ENCODE peak calls at places on chromosome 14, in eight cellular contexts. F, N, I, K, L, H, M and J are unnamed samples.

GRCh38 chr14:88312262-88312661 is 10.8 kb downstream of the KCNK10 start:
- DNase-seq in H (no peak), I (no peak), N (no peak), K (no peak), M (no peak), F (no peak), L (no peak), J (no peak)

GRCh38 chr14:91227183-91227628 is 17.3 kb downstream of the GPR68 start:
- DNase-seq in N (no peak), F (no peak), I (no peak), H (no peak), K (no peak), M (no peak), L (no peak), J (no peak)

GRCh38 chr14:85909581-85909980 is 379.6 kb downstream of the FLRT2 start:
- DNase-seq in M (no peak), L (peak), N (no peak), K (no peak), H (no peak), I (no peak), F (no peak), J (no peak)

GRCh38 chr14:51304956-51305355 is 64.9 kb downstream of the TMX1 start:
- DNase-seq in F (peak), I (no peak), L (peak), K (no peak), M (no peak), H (no peak), N (no peak), J (no peak)

GRCh38 chr14:54177861-54178591 is 218.8 kb upstream of the CDKN3 start:
- DNase-seq in L (peak), F (peak), N (no peak), K (no peak), M (no peak), H (no peak), I (no peak), J (no peak)

GRCh38 chr14:24367506-24368214 is at the start of gene NFATC4:
- DNase-seq in I (no peak), L (peak), H (peak), F (peak), M (peak), N (peak), K (peak), J (peak)

GRCh38 chr14:22180045-22180444 is 409.0 kb downstream of the DAD1 start:
- DNase-seq in K (no peak), M (no peak), H (peak), F (no peak), N (no peak), L (no peak), I (no peak), J (no peak)

GRCh38 chr14:51004352-51004800 is 60.1 kb upstream of the PYGL start:
- DNase-seq in M (peak), N (no peak), F (no peak), K (no peak), L (no peak), H (no peak), I (no peak), J (no peak)

GRCh38 chr14:71060795-71061455 is 153.7 kb downstream of the PCNX1 start:
- DNase-seq in F (no peak), K (no peak), I (no peak), M (no peak), H (no peak), L (peak), N (no peak), J (no peak)

GRCh38 chr14:92579244-92579643 is 65.7 kb downstream of the RIN3 start:
- DNase-seq in F (peak), L (no peak), H (no peak), N (no peak), M (no peak), K (no peak), I (no peak), J (no peak)

GRCh38 chr14:59788176-59788575 is 82.4 kb downstream of the RTN1 start:
- DNase-seq in N (no peak), H (no peak), I (no peak), M (no peak), L (no peak), F (no peak), K (peak), J (no peak)

GRCh38 chr14:84963518-84963917 is 566.4 kb upstream of the FLRT2 start:
- DNase-seq in M (no peak), N (no peak), K (no peak), I (no peak), L (no peak), F (no peak), H (no peak), J (no peak)

GRCh38 chr14:91409991-91410401 is 7.6 kb downstream of the CCDC88C start:
- DNase-seq in F (no peak), I (no peak), L (no peak), N (no peak), K (no peak), H (no peak), M (no peak), J (no peak)

GRCh38 chr14:79483472-79483871 is 727.8 kb downstream of the DIO2 start:
- DNase-seq in I (no peak), M (no peak), F (peak), L (peak), H (no peak), N (no peak), K (no peak), J (no peak)

GRCh38 chr14:76109087-76109880 is 42.4 kb upstream of the GPATCH2L start:
- DNase-seq in H (no peak), F (no peak), L (no peak), M (no peak), N (no peak), K (no peak), I (no peak), J (no peak)

GRCh38 chr14:102182901-102183619 is 43.4 kb downstream of the WDR20 start:
- DNase-seq in H (no peak), F (peak), N (no peak), I (no peak), L (peak), K (no peak), M (no peak), J (no peak)

GRCh38 chr14:105861985-105862465 is 335.6 kb downstream of the TMEM121 start:
- DNase-seq in F (no peak), L (no peak), I (no peak), M (no peak), N (peak), K (no peak), H (no peak), J (no peak)

GRCh38 chr14:53338192-53338591 is 185.1 kb upstream of the DDHD1 start:
- DNase-seq in N (no peak), I (no peak), K (no peak), L (peak), F (no peak), H (no peak), M (no peak), J (no peak)

GRCh38 chr14:67938046-67938445 is 118.5 kb downstream of the RAD51B start:
- DNase-seq in K (no peak), L (no peak), F (no peak), M (no peak), I (no peak), H (no peak), N (no peak), J (no peak)

GRCh38 chr14:33539918-33540357 is 410.9 kb downstream of the EGLN3 start:
- DNase-seq in H (no peak), F (no peak), M (no peak), N (no peak), I (no peak), K (no peak), L (no peak), J (no peak)

GRCh38 chr14:101076451-101077220 is 173.1 kb upstream of the RTL1 start:
- DNase-seq in F (no peak), K (no peak), H (no peak), N (no peak), I (no peak), M (no peak), L (no peak), J (no peak)

GRCh38 chr14:82422186-82422585 is 888.5 kb upstream of the SEL1L start:
- DNase-seq in K (no peak), I (no peak), M (no peak), H (no peak), F (no peak), N (no peak), L (no peak), J (peak)

GRCh38 chr14:90518941-90519256 is 122.1 kb downstream of the CALM1 start:
- DNase-seq in K (no peak), H (peak), M (no peak), L (peak), I (peak), N (peak), F (peak), J (no peak)

GRCh38 chr14:93301821-93302447 is 30.9 kb downstream of the BTBD7 start:
- DNase-seq in L (peak), I (no peak), H (no peak), M (no peak), N (no peak), F (peak), K (no peak), J (no peak)

GRCh38 chr14:34354556-34354955 is 107.5 kb downstream of the SPTSSA start:
- DNase-seq in I (no peak), H (no peak), K (no peak), N (no peak), F (peak), L (no peak), M (no peak), J (no peak)

GRCh38 chr14:71594828-71595227 is 337.4 kb upstream of the RGS6 start:
- DNase-seq in K (no peak), L (peak), M (no peak), N (peak), F (no peak), H (no peak), I (no peak), J (no peak)

GRCh38 chr14:72723741-72724530 is 170.0 kb downstream of the DPF3 start:
- DNase-seq in L (peak), N (no peak), I (no peak), F (no peak), M (peak), H (no peak), K (no peak), J (no peak)

GRCh38 chr14:55348766-55349453 is 62.7 kb downstream of the ATG14 start:
- DNase-seq in N (no peak), F (peak), L (no peak), K (no peak), H (no peak), M (no peak), I (no peak), J (no peak)

GRCh38 chr14:59278111-59278510 is 89.6 kb downstream of the DAAM1 start:
- DNase-seq in I (no peak), L (peak), M (peak), K (no peak), H (no peak), N (no peak), F (peak), J (no peak)

GRCh38 chr14:23193432-23193831 is 10.0 kb upstream of the SLC7A8 start:
- DNase-seq in F (no peak), I (no peak), N (no peak), K (no peak), H (no peak), L (no peak), M (no peak), J (no peak)

GRCh38 chr14:35932659-35933159 is 106.6 kb downstream of the BRMS1L start:
- DNase-seq in H (no peak), N (no peak), M (no peak), I (no peak), L (no peak), F (no peak), K (no peak), J (no peak)

GRCh38 chr14:28773917-28774691 is 7.5 kb downstream of the FOXG1 start:
- DNase-seq in M (no peak), N (no peak), F (peak), L (peak), K (no peak), H (peak), I (no peak), J (peak)

GRCh38 chr14:101028971-101029667 is 125.6 kb upstream of the RTL1 start:
- DNase-seq in L (no peak), I (no peak), H (no peak), F (no peak), N (peak), K (no peak), M (no peak), J (no peak)

GRCh38 chr14:95305145-95305544 is 14.6 kb downstream of the CLMN start:
- DNase-seq in M (no peak), N (peak), K (no peak), I (no peak), F (no peak), H (no peak), L (no peak), J (no peak)

GRCh38 chr14:79567306-79567705 is 644.0 kb downstream of the DIO2 start:
- DNase-seq in I (no peak), H (no peak), K (no peak), M (no peak), L (no peak), F (no peak), N (no peak), J (no peak)